ENCODE peak calls at places on chromosomes 16 and 17, in nine cellular contexts. Y is CD4-positive, alpha-beta memory T cell; Q is fibroblast of lung; Z is mesendoderm; E is neuronal stem cell; O is aorta; V is bronchial epithelial cell; R is CD4-positive, CD25-positive, alpha-beta regulatory T cell; X is OCI-LY7. B is an unnamed sample.

GRCh38 chr17:65633988-65634387 is 72.5 kb upstream of the AXIN2 start:
- DNase-seq in Q (no peak), Z (no peak), V (peak; percentile 72), X (no peak), Y (no peak), E (no peak), R (no peak), O (no peak), B (no peak)

GRCh38 chr17:79165756-79166473 is 91.3 kb downstream of the ENGASE start:
- DNase-seq in X (no peak), Z (no peak), Q (no peak), O (no peak), V (no peak), E (no peak), Y (no peak), R (no peak), B (no peak)

GRCh38 chr16:68251812-68252211 is 6.6 kb downstream of the PLA2G15 start:
- DNase-seq in X (peak; percentile 92), Y (no peak), Z (no peak), V (no peak), R (no peak), O (no peak), E (no peak), Q (no peak), B (no peak)

GRCh38 chr16:1613728-1614225 is 1.6 kb downstream of the CRAMP1 start:
- DNase-seq in Y (no peak), E (peak; percentile 12), R (no peak), X (peak; percentile 20), O (no peak), Q (no peak), V (no peak), Z (peak; percentile 4), B (no peak)

GRCh38 chr16:20611975-20612471 is 35.9 kb upstream of the ACSM2B start:
- DNase-seq in O (peak; percentile 84), Y (no peak), X (no peak), Q (no peak), V (no peak), E (no peak), R (no peak), Z (no peak), B (no peak)

GRCh38 chr16:19607610-19608280 is 52.2 kb downstream of the VPS35L start:
- DNase-seq in Z (peak; percentile 59), Q (peak; percentile 84), O (no peak), X (no peak), Y (no peak), E (no peak), V (no peak), R (no peak), B (no peak)

GRCh38 chr16:25014500-25015147 is 545 bp downstream of the ARHGAP17 start:
- DNase-seq in V (peak; percentile 37), E (peak; percentile 46), Y (peak; percentile 24), O (peak; percentile 61), Q (peak; percentile 54), Z (peak; percentile 75), R (peak; percentile 23), X (peak; percentile 42), B (no peak)

GRCh38 chr17:48429156-48429555 is 858 bp downstream of the SKAP1 start:
- DNase-seq in R (peak; percentile 30), O (no peak), V (no peak), Z (peak; percentile 45), E (no peak), Q (no peak), X (no peak), Y (peak; percentile 48), B (no peak)

GRCh38 chr16:47461598-47462266 is 601 bp downstream of the PHKB start:
- DNase-seq in V (peak; percentile 80), Y (peak; percentile 29), Z (peak; percentile 66), X (peak; percentile 69), O (no peak), E (no peak), R (peak; percentile 27), Q (peak; percentile 71), B (peak; percentile 23)

GRCh38 chr16:24991349-24991748 is 23.8 kb downstream of the ARHGAP17 start:
- DNase-seq in R (no peak), V (no peak), Q (no peak), X (peak; percentile 32), Z (no peak), O (no peak), E (no peak), Y (no peak), B (no peak)

GRCh38 chr16:15829460-15829859 is 27.4 kb downstream of the MYH11 start:
- DNase-seq in R (no peak), Z (peak; percentile 30), Q (peak; percentile 45), X (no peak), Y (no peak), V (no peak), E (no peak), O (peak; percentile 89), B (no peak)

GRCh38 chr17:8960325-8961144 is 5.0 kb downstream of the PIK3R5 start:
- DNase-seq in O (no peak), V (no peak), E (no peak), Y (no peak), Z (no peak), Q (no peak), R (no peak), X (no peak), B (no peak)

DNA sequence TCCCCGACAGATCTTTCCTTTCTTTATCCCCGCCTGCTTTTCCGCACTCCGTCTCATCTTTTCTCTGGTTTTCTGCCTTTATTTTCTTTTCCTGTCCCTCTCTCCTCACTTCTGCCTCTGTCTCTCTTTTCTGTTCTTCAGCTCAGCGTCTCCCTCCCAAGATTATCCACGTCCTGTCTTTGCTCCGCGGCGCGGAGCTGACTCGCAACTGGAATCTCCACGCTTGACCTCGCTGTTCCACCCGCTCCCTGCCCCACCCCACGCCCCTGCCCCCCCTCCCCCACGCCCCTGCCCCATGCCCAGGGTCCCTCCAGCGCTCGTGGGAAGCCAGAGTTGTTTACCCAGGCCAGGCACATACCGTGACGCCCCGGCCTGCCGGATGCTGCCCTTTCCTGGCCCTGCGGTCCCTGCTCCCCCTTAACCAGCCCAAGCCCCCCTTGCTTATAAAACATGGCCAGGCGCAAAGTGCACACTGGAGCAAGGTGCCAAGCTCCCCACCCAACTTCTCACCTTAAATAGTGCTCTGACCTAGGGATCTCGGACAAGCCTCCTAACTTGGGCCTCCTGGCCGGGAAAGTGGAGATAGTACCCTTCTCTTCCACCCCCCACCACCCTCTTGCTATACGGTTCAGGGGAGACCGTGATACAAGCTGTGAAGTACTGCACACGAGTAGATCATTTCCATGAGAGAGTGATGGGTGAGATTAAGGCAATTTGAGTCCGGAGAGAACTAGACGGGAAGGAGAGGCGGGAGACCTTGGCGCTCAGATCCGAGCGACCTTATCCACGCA is 4.7 kb upstream of the LHX1 start:
- DNase-seq in R (no peak), O (no peak), E (no peak), V (no peak), Y (no peak), Q (no peak), Z (no peak), X (no peak), B (no peak)
- H3K4me3 ChIP-seq in R (peak overlapping the region; percentile 44), O (no peak overlapping the region), E (no peak overlapping the region), V (no peak overlapping the region), Y (no peak overlapping the region), Q (no peak overlapping the region), Z (peak overlapping the region; percentile 57), X (no peak overlapping the region), B (no peak overlapping the region)

GRCh38 chr16:71693168-71693567 is 31.3 kb downstream of the PHLPP2 start:
- DNase-seq in R (no peak), V (no peak), X (no peak), O (no peak), E (no peak), Z (no peak), Q (no peak), Y (no peak), B (no peak)

DNA sequence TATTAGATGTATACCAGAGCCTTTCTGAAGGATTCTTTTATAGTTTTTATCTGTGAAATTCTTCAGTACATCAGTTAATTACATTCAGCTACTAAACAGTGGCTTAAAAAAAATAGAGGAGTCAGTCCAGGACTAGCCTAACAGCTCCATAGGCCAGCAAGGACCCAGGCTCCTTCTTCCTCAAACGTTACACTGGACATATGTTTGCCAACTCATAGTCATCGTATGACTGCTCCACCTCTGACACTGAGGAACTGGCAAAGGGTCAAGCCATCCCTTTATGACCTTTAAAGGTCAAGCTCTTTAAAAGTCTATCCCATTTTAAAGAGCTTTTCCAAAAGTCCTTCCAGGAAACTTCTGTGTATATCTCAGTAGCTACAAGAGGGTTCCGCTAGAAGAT is 36.6 kb downstream of the PHLPP2 start:
- DNase-seq in Q (no peak), Z (no peak), Y (no peak), O (no peak), E (no peak), V (no peak), X (no peak), R (no peak), B (no peak)
- H3K36me3 ChIP-seq in Q (no peaks in the 10 kb centered on the region), Z (peaks cover 2% of the 10 kb centered on the region), Y (peaks cover 9% of the 10 kb centered on the region), O (peaks cover 2% of the 10 kb centered on the region), E (peaks cover 76% of the 10 kb centered on the region), V (no peaks in the 10 kb centered on the region), X (peaks cover 37% of the 10 kb centered on the region), R (peaks cover 22% of the 10 kb centered on the region), B (peaks cover 2% of the 10 kb centered on the region)

DNA sequence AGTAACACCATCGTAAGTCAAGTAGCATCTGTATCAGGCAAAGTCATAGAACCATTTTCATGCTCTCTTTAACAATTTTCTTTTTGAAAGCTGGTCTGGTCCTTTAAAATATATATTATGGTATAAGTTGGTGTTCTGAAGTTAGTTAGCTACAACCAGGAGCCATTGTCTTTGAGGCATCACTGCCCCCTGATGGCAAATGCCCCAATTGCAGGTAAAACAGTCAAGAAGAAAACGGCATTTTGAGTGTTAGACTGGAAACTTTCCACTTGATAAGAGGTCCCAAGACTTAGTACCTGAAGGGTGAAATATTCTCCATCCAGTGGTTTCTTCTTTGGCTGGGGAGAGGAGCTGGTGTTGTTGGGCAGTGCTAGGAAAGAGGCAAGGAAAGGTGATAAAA is 14.1 kb downstream of the TP53 start:
- DNase-seq in Q (no peak), O (no peak), X (peak; percentile 29), Y (no peak), E (no peak), Z (peak; percentile 68), V (no peak), R (no peak), B (no peak)
- H3K4me3 ChIP-seq in Q (no peak overlapping the region), O (no peak overlapping the region), X (no peak overlapping the region), Y (no peak overlapping the region), E (no peak overlapping the region), Z (no peak overlapping the region), V (no peak overlapping the region), R (no peak overlapping the region), B (no peak overlapping the region)

GRCh38 chr17:16135461-16135860 is 79.9 kb downstream of the NCOR1 start:
- DNase-seq in X (no peak), Z (no peak), R (no peak), E (no peak), Q (peak; percentile 25), O (no peak), V (no peak), Y (no peak), B (no peak)

GRCh38 chr17:16141685-16142084 is 73.6 kb downstream of the NCOR1 start:
- DNase-seq in O (no peak), Y (no peak), E (no peak), Q (no peak), Z (no peak), V (no peak), X (no peak), R (no peak), B (no peak)

DNA sequence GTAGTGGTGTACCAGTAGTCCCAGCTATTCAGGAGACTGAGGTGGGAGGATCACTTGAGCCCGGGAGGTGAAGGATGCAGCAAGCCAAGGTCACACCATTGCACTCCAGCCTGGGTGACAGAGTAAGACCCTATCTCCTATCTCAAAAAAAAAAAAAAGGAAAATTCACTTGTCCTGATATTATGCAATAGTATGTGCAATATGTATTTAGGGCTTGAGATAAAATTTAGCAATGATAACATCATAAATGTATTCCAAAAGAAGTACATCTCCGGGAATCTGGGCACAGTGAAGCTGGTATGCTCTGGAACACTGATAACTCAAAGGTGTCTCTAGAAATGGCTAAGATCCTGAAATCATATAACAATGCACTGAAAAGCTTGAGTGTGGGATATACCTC is 74.5 kb downstream of the NCOR1 start:
- DNase-seq in Q (no peak), E (no peak), X (no peak), Z (no peak), R (no peak), O (no peak), Y (no peak), V (no peak), B (no peak)
- H3K36me3 ChIP-seq in Q (peaks cover 3% of the 10 kb centered on the region), E (peaks cover 95% of the 10 kb centered on the region), X (peaks cover 60% of the 10 kb centered on the region), Z (peaks cover 3% of the 10 kb centered on the region), R (peaks cover 78% of the 10 kb centered on the region), O (peaks cover 6% of the 10 kb centered on the region), Y (peaks cover 27% of the 10 kb centered on the region), V (peaks cover 6% of the 10 kb centered on the region), B (peaks cover 5% of the 10 kb centered on the region)

B was measured in GM06990.